ENCODE peak calls at places on chromosomes 7 and 10, in ten cellular contexts. B is A549, C is gastrocnemius medialis, R is stomach, Y is suprapubic skin, D is breast epithelium, U is HepG2, N is esophagus muscularis mucosa, S is spleen, W is testis. J is an unnamed sample.

GRCh38 chr10:59314284-59314683 is 48.1 kb downstream of the FAM13C start:
- DNase-seq in U (no peak), W (no peak), S (no peak), N (no peak), R (no peak), Y (no peak), C (no peak), D (no peak), B (no peak), J (no peak)

GRCh38 chr7:55276896-55277295 is 88.2 kb upstream of the LANCL2 start:
- DNase-seq in D (no peak), R (no peak), B (no peak), S (no peak), W (no peak), U (no peak), C (no peak), Y (no peak), N (no peak), J (peak)

GRCh38 chr7:108427766-108428165 is 28.5 kb downstream of the NRCAM start:
- DNase-seq in C (no peak), R (no peak), U (no peak), B (no peak), Y (no peak), S (no peak), N (no peak), W (no peak), D (no peak), J (no peak)

GRCh38 chr7:151768805-151769188 is 108.1 kb downstream of the PRKAG2 start:
- DNase-seq in W (no peak), S (peak), N (no peak), C (no peak), B (no peak), U (no peak), D (no peak), R (no peak), Y (no peak), J (no peak)

GRCh38 chr10:121002586-121003205 is 151.5 kb downstream of the WDR11 start:
- DNase-seq in W (no peak), Y (no peak), B (no peak), D (no peak), S (no peak), U (no peak), C (no peak), N (no peak), R (peak), J (no peak)

GRCh38 chr10:9229702-9230101 is 1175.2 kb downstream of the GATA3 start:
- DNase-seq in D (no peak), B (no peak), R (no peak), Y (no peak), W (no peak), N (no peak), S (no peak), C (no peak), U (no peak), J (no peak)

GRCh38 chr7:34296663-34297062 is 361.4 kb upstream of the NPSR1 start:
- DNase-seq in N (no peak), S (no peak), R (no peak), C (no peak), Y (no peak), W (no peak), U (no peak), B (no peak), D (no peak), J (no peak)

GRCh38 chr10:68647928-68648327 is 73.1 kb upstream of the CCAR1 start:
- DNase-seq in N (no peak), B (no peak), Y (no peak), U (peak), W (no peak), C (no peak), R (no peak), S (no peak), D (no peak), J (no peak)

GRCh38 chr7:36286241-36286640 is 103.4 kb upstream of the ANLN start:
- DNase-seq in W (no peak), D (no peak), N (no peak), U (no peak), Y (peak), C (no peak), B (no peak), S (no peak), R (no peak), J (no peak)

GRCh38 chr7:304574-305409 is 14.8 kb downstream of the FOXL3 start:
- DNase-seq in Y (no peak), B (no peak), N (no peak), S (peak), D (no peak), U (no peak), W (no peak), R (no peak), C (no peak), J (no peak)

GRCh38 chr10:13526952-13527863 is 1.6 kb downstream of the BEND7 start:
- DNase-seq in S (no peak), R (no peak), D (no peak), U (peak), Y (no peak), B (peak), W (no peak), C (no peak), N (no peak), J (no peak)

GRCh38 chr10:132624847-132625839 is 87.6 kb downstream of the INPP5A start:
- DNase-seq in B (no peak), N (no peak), D (peak), U (no peak), S (peak), C (no peak), R (no peak), Y (peak), W (no peak), J (no peak)

GRCh38 chr7:115013887-115014286 is 92.0 kb downstream of the MDFIC start:
- DNase-seq in U (no peak), N (no peak), C (no peak), S (no peak), R (no peak), D (no peak), W (no peak), B (no peak), Y (no peak), J (no peak)

GRCh38 chr10:66049335-66049734 is 876.5 kb upstream of the LRRTM3 start:
- DNase-seq in R (no peak), N (no peak), C (no peak), D (no peak), W (no peak), S (no peak), B (no peak), Y (no peak), U (no peak), J (no peak)

GRCh38 chr7:78769551-78770101 is 683.8 kb downstream of the MAGI2 start:
- DNase-seq in W (no peak), S (no peak), B (no peak), Y (no peak), D (no peak), U (no peak), N (no peak), R (no peak), C (no peak), J (no peak)

GRCh38 chr7:50341709-50342108 is 37.2 kb downstream of the IKZF1 start:
- DNase-seq in B (no peak), D (no peak), U (no peak), Y (no peak), N (no peak), S (no peak), R (no peak), W (no peak), C (no peak), J (no peak)

GRCh38 chr10:24465899-24466615 is 257.1 kb downstream of the KIAA1217 start:
- DNase-seq in S (no peak), W (peak), N (no peak), B (peak), Y (no peak), R (peak), D (no peak), U (peak), C (peak), J (no peak)

GRCh38 chr10:124994573-124995473 is 52.9 kb downstream of the ZRANB1 start:
- DNase-seq in D (no peak), Y (peak), R (peak), B (no peak), W (peak), U (no peak), C (no peak), S (peak), N (peak), J (peak)

GRCh38 chr7:92366730-92367129 is 80.6 kb upstream of the GATAD1 start:
- DNase-seq in C (no peak), D (no peak), Y (no peak), N (no peak), R (no peak), U (no peak), W (no peak), S (no peak), B (no peak), J (no peak)

GRCh38 chr10:24756283-24756682 is 32.6 kb upstream of the ARHGAP21 start:
- DNase-seq in R (no peak), U (no peak), D (no peak), N (no peak), W (no peak), Y (no peak), B (no peak), S (no peak), C (no peak), J (no peak)

GRCh38 chr10:110656612-110657011 is 12.5 kb downstream of the RBM20 start:
- DNase-seq in U (no peak), S (no peak), C (no peak), R (no peak), B (no peak), N (no peak), Y (no peak), D (no peak), W (no peak), J (no peak)

GRCh38 chr7:65902306-65902705 is 29.4 kb downstream of the VKORC1L1 start:
- DNase-seq in U (no peak), N (no peak), W (no peak), B (no peak), Y (no peak), S (no peak), D (no peak), R (no peak), C (no peak), J (no peak)

GRCh38 chr7:46854958-46855473 is 726.9 kb downstream of the TNS3 start:
- DNase-seq in Y (no peak), D (no peak), U (no peak), S (no peak), W (no peak), C (no peak), N (no peak), R (no peak), B (peak), J (no peak)

GRCh38 chr10:133528845-133529575 is 1.8 kb downstream of the CYP2E1 start:
- DNase-seq in S (no peak), Y (no peak), U (no peak), B (no peak), C (no peak), N (no peak), W (peak), D (no peak), R (peak), J (no peak)

GRCh38 chr10:73577788-73578187 is 13.4 kb downstream of the USP54 start:
- DNase-seq in D (peak), N (peak), C (peak), W (peak), R (peak), B (peak), S (no peak), U (no peak), Y (peak), J (no peak)

GRCh38 chr7:28178537-28178936 is 2.1 kb downstream of the JAZF1 start:
- DNase-seq in C (no peak), D (no peak), S (no peak), R (no peak), Y (no peak), U (no peak), N (no peak), B (no peak), W (no peak), J (no peak)

GRCh38 chr10:76428541-76429330 is 997.3 kb downstream of the LRMDA start:
- DNase-seq in W (no peak), D (no peak), S (no peak), U (no peak), Y (no peak), C (no peak), N (no peak), B (peak), R (no peak), J (no peak)

GRCh38 chr10:4169448-4169847 is 384.4 kb upstream of the KLF6 start:
- DNase-seq in D (no peak), W (no peak), Y (no peak), S (no peak), C (no peak), R (no peak), N (no peak), B (no peak), U (no peak), J (no peak)

GRCh38 chr10:111344804-111345203 is 268.0 kb downstream of the ADRA2A start:
- DNase-seq in R (no peak), B (peak), S (no peak), D (no peak), C (no peak), N (no peak), U (no peak), Y (no peak), W (no peak), J (no peak)

GRCh38 chr7:139602143-139602722 is 78.7 kb downstream of the CLEC2L start:
- DNase-seq in D (no peak), Y (no peak), B (peak), U (peak), W (no peak), S (no peak), R (no peak), N (no peak), C (no peak), J (no peak)

GRCh38 chr7:15461576-15461975 is 100.2 kb downstream of the AGMO start:
- DNase-seq in C (no peak), W (no peak), R (no peak), U (no peak), Y (no peak), B (peak), S (no peak), D (no peak), N (no peak), J (no peak)

GRCh38 chr7:18593602-18594279 is 98.2 kb downstream of the HDAC9 start:
- DNase-seq in C (no peak), R (no peak), S (no peak), D (no peak), B (no peak), N (no peak), U (no peak), Y (no peak), W (no peak), J (no peak)

GRCh38 chr10:62373995-62374861 is at the start of gene ZNF365:
- DNase-seq in C (no peak), S (peak), D (peak), W (no peak), Y (no peak), B (peak), U (no peak), N (no peak), R (no peak), J (no peak)

GRCh38 chr10:100934084-100934659 is 21.4 kb downstream of the SLF2 start:
- DNase-seq in D (no peak), C (no peak), B (peak), U (peak), W (no peak), S (no peak), N (no peak), Y (no peak), R (no peak), J (no peak)

GRCh38 chr10:129935102-129935860 is 28.8 kb downstream of the EBF3 start:
- DNase-seq in U (no peak), B (no peak), D (peak), R (no peak), N (no peak), Y (no peak), S (peak), C (no peak), W (no peak), J (peak)

GRCh38 chr10:76432274-76433012 is 1001.0 kb downstream of the LRMDA start:
- DNase-seq in U (no peak), D (no peak), Y (peak), R (no peak), W (peak), C (no peak), S (no peak), N (no peak), B (no peak), J (peak)

GRCh38 chr7:130912086-130912909 is 178.3 kb upstream of the KLF14 start:
- DNase-seq in C (no peak), W (no peak), N (no peak), D (no peak), R (no peak), B (peak), U (peak), Y (no peak), S (no peak), J (no peak)

GRCh38 chr7:129828989-129829676 is 123.6 kb downstream of the UBE2H start:
- DNase-seq in N (no peak), B (no peak), W (no peak), S (no peak), U (no peak), C (no peak), R (no peak), D (no peak), Y (no peak), J (no peak)

GRCh38 chr7:47520408-47520807 is 61.5 kb downstream of the TNS3 start:
- DNase-seq in R (no peak), B (no peak), Y (peak), D (no peak), S (peak), U (peak), C (peak), W (no peak), N (peak), J (peak)

GRCh38 chr7:85890244-85890811 is 703.5 kb upstream of the SEMA3D start:
- DNase-seq in B (peak), C (no peak), S (no peak), U (peak), D (no peak), Y (no peak), R (no peak), W (no peak), N (no peak), J (no peak)
- TF ChIP-seq CTCF in B (peak), C (no peak), S (peak), U (peak), D (peak), Y (no peak), R (no peak), W (peak), N (peak), J (no peak)

GRCh38 chr7:90210475-90210874 is 1.1 kb upstream of the STEAP2 start:
- DNase-seq in W (no peak), U (peak), N (no peak), D (no peak), B (no peak), S (no peak), R (no peak), C (no peak), Y (no peak), J (no peak)

GRCh38 chr7:90212149-90212495 is 582 bp downstream of the STEAP2 start:
- DNase-seq in W (no peak), C (no peak), U (no peak), B (peak), N (no peak), Y (no peak), S (no peak), R (no peak), D (no peak), J (no peak)

GRCh38 chr7:90209776-90210175 is 1.8 kb upstream of the STEAP2 start:
- DNase-seq in B (no peak), D (no peak), W (no peak), U (no peak), Y (no peak), S (no peak), N (no peak), R (no peak), C (no peak), J (no peak)

GRCh38 chr7:90210925-90211324 is 615 bp upstream of the STEAP2 start:
- DNase-seq in B (no peak), Y (no peak), S (no peak), C (no peak), U (peak), W (peak), N (no peak), R (no peak), D (no peak), J (no peak)

GRCh38 chr7:90211391-90212148 is at the start of gene STEAP2:
- DNase-seq in D (peak), Y (peak), S (peak), N (peak), C (peak), B (peak), R (peak), W (peak), U (peak), J (peak)
- TF ChIP-seq POLR2A in D (peak), Y (peak), S (no peak), N (peak), C (no peak), B (peak), R (peak), W (no peak), U (peak), J (no peak)

GRCh38 chr10:128879030-128879429 is 588.0 kb upstream of the MGMT start:
- DNase-seq in R (no peak), U (no peak), D (no peak), N (no peak), Y (no peak), B (no peak), W (no peak), C (no peak), S (no peak), J (no peak)
- H3K4me3 ChIP-seq in R (no peak), U (no peak), D (no peak), N (no peak), Y (no peak), B (no peak), W (no peak), C (no peak), S (no peak), J (no peak)

GRCh38 chr7:100476108-100476780 is 2.8 kb downstream of the TSC22D4 start:
- DNase-seq in U (no peak), Y (no peak), W (no peak), C (no peak), N (no peak), S (peak), B (no peak), D (no peak), R (no peak), J (no peak)

GRCh38 chr7:100477871-100478248 is 1.2 kb downstream of the TSC22D4 start:
- DNase-seq in R (no peak), S (no peak), C (no peak), Y (no peak), U (no peak), D (no peak), W (no peak), N (no peak), B (no peak), J (no peak)

GRCh38 chr7:100478966-100479660 is at the start of gene TSC22D4:
- DNase-seq in U (peak), S (peak), R (peak), N (peak), Y (peak), W (peak), C (peak), B (peak), D (peak), J (peak)

GRCh38 chr7:100475549-100475948 is 3.5 kb downstream of the TSC22D4 start:
- DNase-seq in R (no peak), U (no peak), Y (no peak), C (no peak), N (no peak), W (peak), B (no peak), D (no peak), S (peak), J (no peak)

GRCh38 chr7:100476903-100477870 is 1.8 kb downstream of the TSC22D4 start:
- DNase-seq in U (no peak), R (no peak), S (peak), C (no peak), D (no peak), Y (no peak), N (no peak), W (peak), B (no peak), J (no peak)
- TF ChIP-seq CTCF in U (peak), R (no peak), S (no peak), C (no peak), D (no peak), Y (no peak), N (peak), W (peak), B (no peak), J (no peak)

GRCh38 chr10:72370201-72370722 is 15.5 kb upstream of the DNAJB12 start:
- DNase-seq in C (no peak), D (no peak), S (no peak), U (no peak), R (no peak), W (no peak), Y (no peak), N (no peak), B (no peak), J (no peak)

GRCh38 chr10:72365106-72365505 is 10.4 kb upstream of the DNAJB12 start:
- DNase-seq in D (no peak), W (no peak), C (no peak), Y (peak), N (no peak), B (no peak), S (no peak), R (no peak), U (no peak), J (peak)

GRCh38 chr10:72367301-72367970 is 12.7 kb upstream of the DNAJB12 start:
- DNase-seq in U (no peak), W (no peak), C (no peak), N (no peak), R (no peak), S (no peak), Y (no peak), B (no peak), D (no peak), J (peak)

DNA sequence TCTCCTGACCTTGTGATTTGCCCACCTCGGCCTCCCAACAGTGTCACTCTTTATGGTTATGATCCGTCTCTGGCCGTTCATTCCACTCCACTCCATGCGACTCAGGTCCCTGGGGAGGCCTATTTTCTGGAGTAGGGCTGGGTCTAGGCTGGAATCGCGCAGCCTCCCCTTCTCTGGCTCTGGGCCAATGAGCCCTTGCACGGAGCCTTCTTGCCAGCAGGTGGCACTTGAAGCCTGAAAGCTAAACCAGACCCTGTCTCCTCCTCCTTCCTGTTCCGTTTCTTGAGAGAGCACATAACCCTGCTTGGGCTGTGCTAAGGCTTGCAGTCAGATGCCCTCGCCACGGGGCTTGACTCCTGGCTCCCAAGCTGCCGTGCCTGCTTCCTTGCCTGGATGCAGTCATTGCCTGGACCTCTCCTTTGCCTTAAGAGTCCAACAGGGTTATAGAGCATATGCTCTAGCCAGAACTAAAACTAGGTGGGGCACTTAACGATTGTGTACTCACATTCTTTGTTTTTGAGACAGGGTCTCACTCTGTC is 9.6 kb upstream of the DNAJB12 start:
- DNase-seq in D (peak), R (peak), N (peak), W (peak), S (peak), C (peak), U (peak), B (peak), Y (peak), J (peak)
- TF ChIP-seq POLR2A in D (no peak), R (no peak), N (no peak), W (no peak), S (no peak), C (no peak), U (no peak), B (peak), Y (no peak), J (no peak)

GRCh38 chr10:103648951-103649532 is 155.5 kb downstream of the NEURL1 start:
- DNase-seq in Y (no peak), W (peak), C (peak), R (no peak), B (no peak), S (no peak), N (no peak), D (no peak), U (no peak), J (no peak)
- H3K4me3 ChIP-seq in Y (no peak), W (no peak), C (no peak), R (no peak), B (no peak), S (no peak), N (no peak), D (no peak), U (no peak), J (no peak)

J was measured in lower leg skin.